ENCODE peak calls at places on chromosome 16, in ten cellular contexts. R is Caco-2, I is left ventricle myocardium inferior, G is fibroblast of villous mesenchyme, M is testis, S is progenitor cell of endocrine pancreas, Y is cardiac muscle cell, X is fibroblast of lung, P is endothelial cell, W is DND-41. B is an unnamed sample.

GRCh38 chr16:20243731-20244281 is 83.5 kb downstream of the GP2 start:
- DNase-seq in G (no peak), W (no peak), I (no peak), X (no peak), Y (no peak), R (no peak), S (no peak), M (no peak), P (no peak), B (no peak)

GRCh38 chr16:15827299-15827698 is 29.5 kb downstream of the MYH11 start:
- DNase-seq in R (no peak), S (no peak), P (no peak), I (no peak), X (no peak), M (no peak), G (no peak), Y (no peak), W (no peak), B (no peak)

GRCh38 chr16:84700518-84701277 is 898 bp downstream of the USP10 start:
- DNase-seq in P (no peak), M (peak; percentile 24), X (peak; percentile 24), W (peak; percentile 60), Y (peak; percentile 35), I (no peak), S (no peak), R (peak; percentile 31), G (peak; percentile 47), B (no peak)

GRCh38 chr16:46763147-46763546 is 15.0 kb upstream of the MYLK3 start:
- DNase-seq in X (peak; percentile 21), S (no peak), Y (peak; percentile 89), W (no peak), R (no peak), P (no peak), G (no peak), M (no peak), I (peak; percentile 84), B (no peak)

GRCh38 chr16:49739381-49739780 is 116.5 kb downstream of the ZNF423 start:
- DNase-seq in R (peak; percentile 38), P (peak; percentile 31), W (peak; percentile 18), G (no peak), M (no peak), X (no peak), I (no peak), S (no peak), Y (peak; percentile 24), B (no peak)

GRCh38 chr16:31476305-31477219 is 4.6 kb downstream of the TGFB1I1 start:
- DNase-seq in M (peak; percentile 82), S (peak; percentile 49), Y (peak; percentile 73), G (no peak), X (no peak), W (peak; percentile 92), I (peak; percentile 72), R (peak; percentile 79), P (peak; percentile 60), B (no peak)

GRCh38 chr16:66481081-66481942 is 54.2 kb downstream of the BEAN1 start:
- DNase-seq in P (no peak), X (no peak), R (no peak), M (no peak), I (no peak), G (no peak), S (no peak), W (no peak), Y (no peak), B (no peak)

GRCh38 chr16:11597268-11597690 is 10.6 kb upstream of the LITAF start:
- DNase-seq in P (no peak), M (no peak), I (no peak), G (peak; percentile 54), X (peak; percentile 36), W (no peak), Y (no peak), S (no peak), R (no peak), B (peak; percentile 35)

GRCh38 chr16:81564368-81565060 is 119.9 kb downstream of the CMIP start:
- DNase-seq in Y (no peak), G (no peak), S (no peak), M (no peak), P (no peak), R (no peak), X (peak; percentile 62), I (no peak), W (no peak), B (no peak)

GRCh38 chr16:1964506-1965471 is at the start of gene RPS2:
- DNase-seq in I (peak; percentile 100), Y (peak; percentile 100), R (peak; percentile 97), X (peak; percentile 97), M (peak; percentile 100), P (peak; percentile 98), G (peak; percentile 99), W (peak; percentile 99), S (peak; percentile 99), B (peak; percentile 99)

GRCh38 chr16:1965610-1966009 is 984 bp upstream of the RPS2 start:
- DNase-seq in G (no peak), S (no peak), Y (no peak), I (no peak), P (no peak), M (no peak), R (no peak), X (no peak), W (no peak), B (no peak)

GRCh38 chr16:1966460-1966859 is at the start of gene RNF151:
- DNase-seq in S (no peak), I (peak; percentile 12), X (no peak), P (no peak), R (no peak), Y (no peak), W (no peak), M (no peak), G (no peak), B (no peak)

GRCh38 chr16:1961651-1962067 is 2.3 kb downstream of the NDUFB10 start:
- DNase-seq in S (no peak), G (no peak), I (no peak), M (no peak), R (no peak), X (no peak), Y (no peak), W (peak; percentile 42), P (no peak), B (no peak)

DNA sequence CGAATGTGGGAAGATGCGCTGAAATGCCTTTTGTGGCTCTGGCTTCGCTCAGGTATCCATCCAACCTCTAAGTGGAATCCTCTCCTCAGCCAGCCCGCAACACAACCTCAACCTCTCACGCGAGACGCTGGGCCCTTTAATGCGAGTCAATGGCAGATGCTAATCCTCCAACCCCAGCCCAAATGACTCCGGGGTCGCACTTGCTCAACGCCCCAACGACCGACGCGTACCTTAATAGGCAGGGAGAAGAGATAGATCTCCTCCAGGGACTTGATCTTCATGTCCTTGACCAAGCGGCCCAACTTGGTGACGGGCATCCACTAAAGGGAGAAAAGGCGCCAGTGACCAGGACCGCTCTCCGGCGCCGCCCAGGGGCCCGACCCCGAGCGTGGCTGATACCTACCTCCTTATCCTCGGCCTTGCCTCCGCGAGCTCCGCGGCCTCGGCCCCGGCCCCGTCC is 550 bp downstream of the RPS2 start:
- DNase-seq in W (peak; percentile 42), Y (peak; percentile 73), I (no peak), S (no peak), R (peak; percentile 54), G (peak; percentile 36), M (no peak), P (peak; percentile 53), X (no peak), B (no peak)
- TF ChIP-seq CTCF in W (peak; percentile 19), Y (peak; percentile 41), I (no peak), S (peak; percentile 22), R (no peak), G (no peak), M (no peak), P (no peak), X (no peak), B (no peak)

DNA sequence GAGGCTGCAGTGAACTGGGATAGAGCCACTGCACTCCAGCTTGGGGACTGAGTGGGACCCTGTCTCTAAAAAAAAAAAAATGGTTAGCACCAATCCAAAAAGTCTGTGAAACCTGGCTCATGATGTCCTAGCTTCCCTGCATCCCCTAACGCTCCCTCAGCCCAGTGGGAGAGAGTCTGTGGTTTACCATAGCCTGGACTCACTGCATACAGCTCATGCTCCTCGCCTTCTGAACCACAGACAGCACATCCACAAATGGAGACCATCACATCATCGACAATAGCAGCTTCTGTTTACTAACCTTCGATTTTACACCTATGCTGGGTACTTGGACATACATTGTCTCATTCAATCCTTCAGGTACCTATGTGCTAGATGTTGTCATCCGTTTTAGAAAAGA is 43.6 kb downstream of the NLRC5 start:
- DNase-seq in P (no peak), G (no peak), S (no peak), I (no peak), W (no peak), M (no peak), Y (no peak), X (peak; percentile 56), R (no peak), B (no peak)
- TF ChIP-seq CTCF in P (no peak), G (no peak), S (no peak), I (no peak), W (no peak), M (no peak), Y (no peak), X (no peak), R (no peak), B (no peak)

GRCh38 chr16:67758966-67759365 is 39.9 kb upstream of the GFOD2 start:
- DNase-seq in X (no peak), R (no peak), S (no peak), M (no peak), G (no peak), P (no peak), Y (no peak), I (no peak), W (no peak), B (no peak)
- TF ChIP-seq CTCF in X (no peak), R (no peak), S (no peak), M (no peak), G (no peak), P (no peak), Y (no peak), I (no peak), W (no peak), B (no peak)

GRCh38 chr16:89445166-89445565 is 45.2 kb downstream of the ANKRD11 start:
- DNase-seq in X (no peak), G (peak; percentile 40), I (no peak), Y (no peak), R (no peak), S (no peak), W (no peak), M (no peak), P (no peak), B (no peak)

GRCh38 chr16:89443727-89444084 is 46.7 kb downstream of the ANKRD11 start:
- DNase-seq in X (no peak), S (no peak), W (no peak), R (no peak), M (no peak), P (no peak), I (peak; percentile 48), Y (no peak), G (no peak), B (no peak)

GRCh38 chr16:89444151-89444723 is 46.1 kb downstream of the ANKRD11 start:
- DNase-seq in Y (no peak), G (no peak), M (no peak), P (no peak), W (peak; percentile 78), R (no peak), X (no peak), S (no peak), I (no peak), B (no peak)

GRCh38 chr16:89442588-89442987 is 47.8 kb downstream of the ANKRD11 start:
- DNase-seq in Y (peak; percentile 53), W (no peak), X (no peak), M (no peak), R (no peak), S (no peak), P (no peak), I (no peak), G (peak; percentile 38), B (no peak)

GRCh38 chr16:89442990-89443726 is 47.2 kb downstream of the ANKRD11 start:
- DNase-seq in W (no peak), P (no peak), G (peak; percentile 87), X (peak; percentile 82), R (no peak), M (no peak), S (no peak), I (no peak), Y (peak; percentile 75), B (peak; percentile 63)
- TF ChIP-seq CTCF in W (no peak), P (no peak), G (peak; percentile 25), X (no peak), R (no peak), M (no peak), S (no peak), I (no peak), Y (peak; percentile 17), B (no peak)